ENCODE peak calls at places on chromosome 7, in four cellular contexts. One of them, this sample, is unnamed.

GRCh38 chr7:83413425-83413824 is 235.5 kb downstream of the SEMA3E start:
- DNase-seq in T-helper 2 cell: no peak
- DNase-seq in caudate nucleus: no peak
- DNase-seq in COR-L47: no peak
- DNase-seq in this sample: no peak

GRCh38 chr7:158130023-158130409 is 457.6 kb downstream of the PTPRN2 start:
- DNase-seq in T-helper 2 cell: no peak
- DNase-seq in caudate nucleus: no peak
- DNase-seq in COR-L47: no peak
- DNase-seq in this sample: no peak

GRCh38 chr7:90409667-90410066 is 6.4 kb downstream of the CLDN12 start:
- DNase-seq in T-helper 2 cell: no peak
- DNase-seq in caudate nucleus: no peak
- DNase-seq in COR-L47: no peak
- DNase-seq in this sample: no peak

GRCh38 chr7:5776894-5777645 is 4.4 kb downstream of the RNF216 start:
- DNase-seq in T-helper 2 cell: no peak
- DNase-seq in caudate nucleus: no peak
- DNase-seq in COR-L47: no peak
- DNase-seq in this sample: no peak

GRCh38 chr7:105429746-105430612 is 41.3 kb upstream of the SRPK2 start:
- DNase-seq in T-helper 2 cell: peak; percentile 20
- DNase-seq in caudate nucleus: no peak
- DNase-seq in COR-L47: peak; percentile 46
- DNase-seq in this sample: peak; percentile 38

GRCh38 chr7:130368347-130368746 is 11.9 kb upstream of the CPA1 start:
- DNase-seq in T-helper 2 cell: no peak
- DNase-seq in caudate nucleus: no peak
- DNase-seq in COR-L47: no peak
- DNase-seq in this sample: no peak

GRCh38 chr7:116524609-116525297 is at the start of gene CAV1:
- DNase-seq in T-helper 2 cell: no peak
- DNase-seq in caudate nucleus: peak; percentile 38
- DNase-seq in COR-L47: peak; percentile 62
- DNase-seq in this sample: no peak

GRCh38 chr7:46747222-46747621 is 826.1 kb upstream of the IGFBP3 start:
- DNase-seq in T-helper 2 cell: no peak
- DNase-seq in caudate nucleus: no peak
- DNase-seq in COR-L47: no peak
- DNase-seq in this sample: no peak

GRCh38 chr7:18086165-18087030 is 58.8 kb upstream of the PRPS1L1 start:
- DNase-seq in T-helper 2 cell: no peak
- DNase-seq in caudate nucleus: peak; percentile 34
- DNase-seq in COR-L47: peak; percentile 83
- DNase-seq in this sample: no peak

GRCh38 chr7:75039166-75039565 is 34.4 kb downstream of the RCC1L start:
- DNase-seq in T-helper 2 cell: no peak
- DNase-seq in caudate nucleus: no peak
- DNase-seq in COR-L47: no peak
- DNase-seq in this sample: no peak

GRCh38 chr7:142311876-142312275 is 54.0 kb upstream of the PRSS58 start:
- DNase-seq in T-helper 2 cell: no peak
- DNase-seq in caudate nucleus: no peak
- DNase-seq in COR-L47: no peak
- DNase-seq in this sample: no peak

GRCh38 chr7:22572937-22573336 is 72.9 kb upstream of the STEAP1B start:
- DNase-seq in T-helper 2 cell: no peak
- DNase-seq in caudate nucleus: no peak
- DNase-seq in COR-L47: no peak
- DNase-seq in this sample: no peak

GRCh38 chr7:78420001-78420400 is 621.4 kb downstream of the PHTF2 start:
- DNase-seq in T-helper 2 cell: no peak
- DNase-seq in caudate nucleus: no peak
- DNase-seq in COR-L47: no peak
- DNase-seq in this sample: no peak

GRCh38 chr7:128878226-128879105 is 15.8 kb downstream of the ATP6V1F start:
- DNase-seq in T-helper 2 cell: no peak
- DNase-seq in caudate nucleus: no peak
- DNase-seq in COR-L47: no peak
- DNase-seq in this sample: no peak

GRCh38 chr7:146176790-146177189 is 60.2 kb downstream of the CNTNAP2 start:
- DNase-seq in T-helper 2 cell: no peak
- DNase-seq in caudate nucleus: no peak
- DNase-seq in COR-L47: no peak
- DNase-seq in this sample: no peak

GRCh38 chr7:36192050-36192824 is 39.2 kb downstream of the EEPD1 start:
- DNase-seq in T-helper 2 cell: no peak
- DNase-seq in caudate nucleus: no peak
- DNase-seq in COR-L47: no peak
- DNase-seq in this sample: no peak

GRCh38 chr7:43164757-43165156 is 52.3 kb downstream of the HECW1 start:
- DNase-seq in T-helper 2 cell: no peak
- DNase-seq in caudate nucleus: no peak
- DNase-seq in COR-L47: no peak
- DNase-seq in this sample: no peak

GRCh38 chr7:104951546-104951945 is 62.5 kb upstream of the KMT2E start:
- DNase-seq in T-helper 2 cell: no peak
- DNase-seq in caudate nucleus: no peak
- DNase-seq in COR-L47: no peak
- DNase-seq in this sample: no peak

GRCh38 chr7:44986218-44987053 is 7.6 kb upstream of the MYO1G start:
- DNase-seq in T-helper 2 cell: peak; percentile 94
- DNase-seq in caudate nucleus: peak; percentile 84
- DNase-seq in COR-L47: peak; percentile 95
- DNase-seq in this sample: peak; percentile 93

GRCh38 chr7:112112822-112113255 is 93.4 kb downstream of the DOCK4 start:
- DNase-seq in T-helper 2 cell: no peak
- DNase-seq in caudate nucleus: no peak
- DNase-seq in COR-L47: no peak
- DNase-seq in this sample: no peak

GRCh38 chr7:22791204-22792158 is 31.2 kb downstream of the TOMM7 start:
- DNase-seq in T-helper 2 cell: no peak
- DNase-seq in caudate nucleus: no peak
- DNase-seq in COR-L47: no peak
- DNase-seq in this sample: no peak

GRCh38 chr7:135386181-135386580 is 123.7 kb downstream of the CNOT4 start:
- DNase-seq in T-helper 2 cell: no peak
- DNase-seq in caudate nucleus: no peak
- DNase-seq in COR-L47: no peak
- DNase-seq in this sample: no peak

GRCh38 chr7:37318541-37318940 is 130.1 kb downstream of the ELMO1 start:
- DNase-seq in T-helper 2 cell: no peak
- DNase-seq in caudate nucleus: no peak
- DNase-seq in COR-L47: no peak
- DNase-seq in this sample: peak; percentile 14

GRCh38 chr7:108203433-108204002 is 73.4 kb upstream of the LAMB4 start:
- DNase-seq in T-helper 2 cell: no peak
- DNase-seq in caudate nucleus: no peak
- DNase-seq in COR-L47: peak; percentile 27
- DNase-seq in this sample: no peak

GRCh38 chr7:19939746-19940145 is 166.3 kb upstream of the TMEM196 start:
- DNase-seq in T-helper 2 cell: no peak
- DNase-seq in caudate nucleus: no peak
- DNase-seq in COR-L47: no peak
- DNase-seq in this sample: no peak

GRCh38 chr7:153507885-153508284 is 544.3 kb upstream of the DPP6 start:
- DNase-seq in T-helper 2 cell: no peak
- DNase-seq in caudate nucleus: no peak
- DNase-seq in COR-L47: no peak
- DNase-seq in this sample: no peak

GRCh38 chr7:1140481-1141104 is 19.4 kb downstream of the ZFAND2A start:
- DNase-seq in T-helper 2 cell: no peak
- DNase-seq in caudate nucleus: no peak
- DNase-seq in COR-L47: no peak
- DNase-seq in this sample: no peak

GRCh38 chr7:110522751-110523200 is 568.2 kb upstream of the LRRN3 start:
- DNase-seq in T-helper 2 cell: no peak
- DNase-seq in caudate nucleus: no peak
- DNase-seq in COR-L47: peak; percentile 86
- DNase-seq in this sample: no peak

GRCh38 chr7:44574286-44574872 is 671 bp upstream of the DDX56 start:
- DNase-seq in T-helper 2 cell: no peak
- DNase-seq in caudate nucleus: no peak
- DNase-seq in COR-L47: no peak
- DNase-seq in this sample: no peak

GRCh38 chr7:1349351-1349761 is 109.9 kb downstream of the MICALL2 start:
- DNase-seq in T-helper 2 cell: no peak
- DNase-seq in caudate nucleus: no peak
- DNase-seq in COR-L47: no peak
- DNase-seq in this sample: no peak

GRCh38 chr7:36723951-36724664 is at the start of gene AOAH:
- DNase-seq in T-helper 2 cell: peak; percentile 44
- DNase-seq in caudate nucleus: no peak
- DNase-seq in COR-L47: no peak
- DNase-seq in this sample: peak; percentile 89

GRCh38 chr7:139915301-139915863 is 86.3 kb downstream of the TBXAS1 start:
- DNase-seq in T-helper 2 cell: no peak
- DNase-seq in caudate nucleus: no peak
- DNase-seq in COR-L47: no peak
- DNase-seq in this sample: no peak

GRCh38 chr7:149727541-149728476 is 45.6 kb downstream of the ZNF467 start:
- DNase-seq in T-helper 2 cell: no peak
- DNase-seq in caudate nucleus: no peak
- DNase-seq in COR-L47: no peak
- DNase-seq in this sample: no peak

GRCh38 chr7:78280276-78280675 is 481.7 kb downstream of the PHTF2 start:
- DNase-seq in T-helper 2 cell: no peak
- DNase-seq in caudate nucleus: no peak
- DNase-seq in COR-L47: no peak
- DNase-seq in this sample: no peak

GRCh38 chr7:1526271-1526754 is 4.2 kb upstream of the MAFK start:
- DNase-seq in T-helper 2 cell: no peak
- DNase-seq in caudate nucleus: no peak
- DNase-seq in COR-L47: no peak
- DNase-seq in this sample: no peak

GRCh38 chr7:83643754-83644153 is 5.2 kb downstream of the SEMA3E start:
- DNase-seq in T-helper 2 cell: no peak
- DNase-seq in caudate nucleus: no peak
- DNase-seq in COR-L47: no peak
- DNase-seq in this sample: no peak

GRCh38 chr7:33054261-33054964 is 8.2 kb downstream of the NT5C3A start:
- DNase-seq in T-helper 2 cell: no peak
- DNase-seq in caudate nucleus: no peak
- DNase-seq in COR-L47: no peak
- DNase-seq in this sample: no peak

GRCh38 chr7:47080816-47081215 is 501.1 kb downstream of the TNS3 start:
- DNase-seq in T-helper 2 cell: no peak
- DNase-seq in caudate nucleus: no peak
- DNase-seq in COR-L47: no peak
- DNase-seq in this sample: no peak